ENCODE peak calls at places on chromosomes 13 and 19, in six cellular contexts. S is stomach, J is BJ, O is uterus, H is PC-9, F is GM23338. W is an unnamed sample.

GRCh38 chr13:27654816-27655215 is 33.1 kb downstream of the POLR1D start:
- DNase-seq in F (no peak), S (no peak), H (no peak), J (no peak), O (no peak), W (no peak)

GRCh38 chr19:33556261-33556660 is 34.7 kb upstream of the PEPD start:
- DNase-seq in S (no peak), O (no peak), J (no peak), H (no peak), F (no peak), W (no peak)

GRCh38 chr13:32009362-32009761 is 22.2 kb upstream of the FRY start:
- DNase-seq in J (no peak), S (no peak), H (no peak), F (no peak), O (no peak), W (no peak)

GRCh38 chr13:49859568-49859967 is 67.1 kb upstream of the KPNA3 start:
- DNase-seq in H (peak; percentile 80), J (peak; percentile 77), O (no peak), S (no peak), F (no peak), W (no peak)

GRCh38 chr19:13195678-13196077 is 45.5 kb downstream of the IER2 start:
- DNase-seq in S (peak; percentile 83), F (peak; percentile 91), O (no peak), H (peak; percentile 29), J (no peak), W (no peak)

GRCh38 chr13:112802808-112803207 is 113.0 kb downstream of the ATP11A start:
- DNase-seq in S (no peak), F (no peak), H (no peak), O (no peak), J (no peak), W (no peak)

GRCh38 chr13:78247362-78247761 is 328.7 kb upstream of the EDNRB start:
- DNase-seq in J (no peak), S (no peak), H (no peak), F (no peak), O (no peak), W (no peak)

GRCh38 chr19:53772943-53773342 is 51.2 kb downstream of the NLRP12 start:
- DNase-seq in S (peak; percentile 44), H (peak; percentile 56), O (peak; percentile 17), F (peak; percentile 95), J (peak; percentile 6), W (peak; percentile 62)

GRCh38 chr13:30569901-30570576 is 47.7 kb upstream of the USPL1 start:
- DNase-seq in J (peak; percentile 90), H (peak; percentile 40), O (peak; percentile 51), F (peak; percentile 17), S (peak; percentile 35), W (peak; percentile 45)

GRCh38 chr13:51520524-51520923 is 63.7 kb upstream of the WDFY2 start:
- DNase-seq in S (no peak), J (no peak), O (no peak), H (no peak), F (no peak), W (no peak)

GRCh38 chr19:38196245-38196837 is 27.7 kb downstream of the DPF1 start:
- DNase-seq in H (no peak), F (no peak), O (no peak), J (no peak), S (no peak), W (no peak)
- H3K27me3 ChIP-seq in H (no peaks in the 10 kb centered on the region), F (no peaks in the 10 kb centered on the region), O (no peaks in the 10 kb centered on the region), J (no peaks in the 10 kb centered on the region), S (no peaks in the 10 kb centered on the region), W (no peaks in the 10 kb centered on the region)

DNA sequence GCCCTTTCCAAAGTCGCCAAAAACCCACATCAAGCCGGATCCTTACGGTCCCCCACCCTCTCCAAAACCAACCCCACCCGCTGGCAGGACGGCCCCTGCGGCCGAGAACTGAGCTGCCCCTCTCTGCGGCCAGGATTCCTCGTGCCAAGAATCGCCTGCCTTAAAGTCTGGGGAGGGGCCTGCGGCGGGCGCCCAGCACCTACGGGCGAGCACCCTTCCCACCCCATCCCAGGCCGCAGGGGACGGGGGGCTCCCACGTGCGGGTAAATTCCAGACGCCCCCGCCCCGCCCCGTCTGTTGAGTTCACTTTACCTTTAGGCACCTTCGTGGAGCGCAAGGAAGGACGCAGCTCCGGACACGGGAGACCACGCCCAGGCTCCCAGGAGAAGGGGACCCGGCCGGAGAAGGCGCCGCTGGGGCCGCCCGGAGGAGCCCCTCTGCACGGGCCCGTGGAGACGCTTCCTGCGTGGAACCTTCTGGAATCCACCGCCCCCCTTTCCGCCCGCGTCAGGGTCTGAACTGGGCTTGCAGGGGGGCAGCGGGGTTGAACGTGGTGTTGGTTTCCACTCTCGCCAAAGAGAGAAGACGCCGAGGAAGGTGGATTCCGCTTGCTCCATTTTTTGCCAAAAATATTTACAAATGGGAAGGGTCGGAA is 22.8 kb downstream of the ONECUT3 start:
- DNase-seq in O (no peak), S (no peak), F (no peak), H (no peak), J (no peak), W (no peak)
- H3K27me3 ChIP-seq in O (peaks cover 11% of the 10 kb centered on the region), S (peaks cover 72% of the 10 kb centered on the region), F (peaks cover 97% of the 10 kb centered on the region), H (no peaks in the 10 kb centered on the region), J (peaks cover 38% of the 10 kb centered on the region), W (peaks cover 89% of the 10 kb centered on the region)

GRCh38 chr19:41698746-41699230 is 9.6 kb upstream of the CEACAM5 start:
- DNase-seq in H (no peak), S (peak; percentile 4), F (no peak), J (no peak), O (no peak), W (no peak)

GRCh38 chr19:41697198-41697855 is 9.3 kb upstream of the CEACAM7 start:
- DNase-seq in F (no peak), H (no peak), J (no peak), O (no peak), S (peak; percentile 11), W (peak; percentile 47)

GRCh38 chr19:41694831-41695635 is 7.0 kb upstream of the CEACAM7 start:
- DNase-seq in F (no peak), H (no peak), J (no peak), O (no peak), S (no peak), W (peak; percentile 46)

GRCh38 chr19:41695745-41696144 is 7.7 kb upstream of the CEACAM7 start:
- DNase-seq in O (no peak), J (no peak), F (no peak), H (no peak), S (no peak), W (no peak)

DNA sequence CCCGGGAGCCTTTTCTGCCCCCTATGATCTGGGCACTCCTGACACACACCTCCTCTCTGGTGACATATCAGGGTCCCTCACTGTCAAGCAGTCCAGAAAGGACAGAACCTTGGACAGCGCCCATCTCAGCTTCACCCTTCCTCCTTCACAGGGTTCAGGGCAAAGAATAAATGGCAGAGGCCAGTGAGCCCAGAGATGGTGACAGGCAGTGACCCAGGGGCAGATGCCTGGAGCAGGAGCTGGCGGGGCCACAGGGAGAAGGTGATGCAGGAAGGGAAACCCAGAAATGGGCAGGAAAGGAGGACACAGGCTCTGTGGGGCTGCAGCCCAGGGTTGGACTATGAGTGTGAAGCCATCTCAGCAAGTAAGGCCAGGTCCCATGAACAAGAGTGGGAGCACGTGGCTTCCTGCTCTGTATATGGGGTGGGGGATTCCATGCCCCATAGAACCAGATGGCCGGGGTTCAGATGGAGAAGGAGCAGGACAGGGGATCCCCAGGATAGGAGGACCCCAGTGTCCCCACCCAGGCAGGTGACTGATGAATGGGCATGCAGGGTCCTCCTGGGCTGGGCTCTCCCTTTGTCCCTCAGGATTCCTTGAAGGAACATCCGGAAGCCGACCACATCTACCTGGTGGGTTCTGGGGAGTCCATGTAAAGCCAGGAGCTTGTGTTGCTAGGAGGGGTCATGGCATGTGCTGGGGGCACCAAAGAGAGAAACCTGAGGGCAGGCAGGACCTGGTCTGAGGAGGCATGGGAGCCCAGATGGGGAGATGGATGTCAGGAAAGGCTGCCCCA is 8.5 kb upstream of the CEACAM7 start:
- DNase-seq in J (no peak), O (no peak), F (peak; percentile 60), H (no peak), S (peak; percentile 24), W (no peak)
- H3K27me3 ChIP-seq in J (no peaks in the 10 kb centered on the region), O (no peaks in the 10 kb centered on the region), F (peaks cover 9% of the 10 kb centered on the region), H (peaks cover 8% of the 10 kb centered on the region), S (no peaks in the 10 kb centered on the region), W (no peaks in the 10 kb centered on the region)

GRCh38 chr13:36131931-36132297 is 732 bp upstream of the DCLK1 start:
- DNase-seq in O (peak; percentile 64), S (no peak), H (no peak), J (no peak), F (no peak), W (peak; percentile 79)

GRCh38 chr13:36129539-36129938 is 1.6 kb downstream of the DCLK1 start:
- DNase-seq in J (no peak), F (no peak), S (no peak), H (no peak), O (no peak), W (no peak)

GRCh38 chr13:36131215-36131930 is at the start of gene DCLK1:
- DNase-seq in O (peak; percentile 76), H (peak; percentile 31), S (peak; percentile 29), F (peak; percentile 87), J (no peak), W (peak; percentile 80)

GRCh38 chr13:36130168-36130541 is 1.0 kb downstream of the DCLK1 start:
- DNase-seq in J (no peak), F (no peak), H (no peak), S (no peak), O (no peak), W (no peak)

GRCh38 chr13:36130542-36131214 is 504 bp downstream of the DCLK1 start:
- DNase-seq in F (peak; percentile 77), S (no peak), O (peak; percentile 34), H (peak; percentile 15), J (no peak), W (peak; percentile 68)
- H3K27me3 ChIP-seq in F (peaks cover 40% of the 10 kb centered on the region), S (peaks cover 21% of the 10 kb centered on the region), O (no peaks in the 10 kb centered on the region), H (peaks cover 25% of the 10 kb centered on the region), J (peaks cover 8% of the 10 kb centered on the region), W (no peaks in the 10 kb centered on the region)

GRCh38 chr19:6286676-6287075 is 6.9 kb upstream of the MLLT1 start:
- DNase-seq in F (no peak), H (no peak), J (no peak), S (no peak), O (no peak), W (no peak)

GRCh38 chr19:6287269-6287885 is 7.6 kb upstream of the MLLT1 start:
- DNase-seq in H (no peak), S (no peak), F (no peak), O (no peak), J (no peak), W (no peak)

GRCh38 chr19:6292006-6292405 is 12.2 kb upstream of the MLLT1 start:
- DNase-seq in S (no peak), O (no peak), H (no peak), F (no peak), J (no peak), W (no peak)

GRCh38 chr19:6288737-6289136 is 9.0 kb upstream of the MLLT1 start:
- DNase-seq in H (no peak), F (no peak), S (no peak), J (no peak), O (no peak), W (no peak)
- H3K27me3 ChIP-seq in H (peaks cover 15% of the 10 kb centered on the region), F (no peaks in the 10 kb centered on the region), S (no peaks in the 10 kb centered on the region), J (no peaks in the 10 kb centered on the region), O (no peaks in the 10 kb centered on the region), W (peaks cover 9% of the 10 kb centered on the region)

W was measured in tibial artery.